ENCODE peak calls at places on chromosomes 3 and 15, in seven cellular contexts. S, K, U, J, H, T and R are unnamed samples.

GRCh38 chr3:16102905-16103364 is 71.5 kb upstream of the GALNT15 start:
- DNase-seq in S (no peak), K (no peak), U (peak; percentile 25), J (no peak), H (no peak), T (no peak), R (no peak)

GRCh38 chr3:123478314-123478713 is 29.4 kb upstream of the ADCY5 start:
- DNase-seq in S (no peak), K (no peak), U (no peak), J (no peak), H (no peak), T (no peak), R (no peak)

GRCh38 chr3:152060701-152061100 is 187.3 kb downstream of the SUCNR1 start:
- DNase-seq in S (no peak), K (no peak), U (no peak), J (no peak), H (no peak), T (no peak), R (no peak)

GRCh38 chr3:71225951-71226564 is 357.5 kb downstream of the FOXP1 start:
- DNase-seq in S (no peak), K (no peak), U (no peak), J (no peak), H (no peak), T (peak; percentile 23), R (no peak)

GRCh38 chr3:42516443-42516842 is 14.0 kb downstream of the VIPR1 start:
- DNase-seq in S (no peak), K (no peak), U (no peak), J (no peak), H (no peak), T (no peak), R (no peak)

GRCh38 chr15:47974724-47975123 is 146.1 kb upstream of the SLC24A5 start:
- DNase-seq in S (no peak), K (no peak), U (no peak), J (no peak), H (no peak), T (no peak), R (no peak)

GRCh38 chr15:22922003-22922402 is 58.2 kb downstream of the CYFIP1 start:
- DNase-seq in S (no peak), K (no peak), U (no peak), J (no peak), H (no peak), T (no peak), R (no peak)

GRCh38 chr15:66405605-66406004 is 18.9 kb downstream of the MAP2K1 start:
- DNase-seq in S (no peak), K (no peak), U (no peak), J (no peak), H (no peak), T (no peak), R (no peak)

GRCh38 chr3:128218476-128218829 is 65.2 kb downstream of the EEFSEC start:
- DNase-seq in S (no peak), K (no peak), U (no peak), J (no peak), H (no peak), T (no peak), R (no peak)

GRCh38 chr3:44114142-44114541 is 127.5 kb upstream of the TOPAZ1 start:
- DNase-seq in S (no peak), K (peak; percentile 19), U (no peak), J (peak; percentile 47), H (no peak), T (peak; percentile 60), R (no peak)

GRCh38 chr15:78370013-78370412 is 29.9 kb downstream of the CRABP1 start:
- DNase-seq in S (no peak), K (no peak), U (no peak), J (no peak), H (no peak), T (no peak), R (no peak)

GRCh38 chr3:136350132-136350531 is 100.0 kb downstream of the PCCB start:
- DNase-seq in S (no peak), K (no peak), U (no peak), J (no peak), H (no peak), T (no peak), R (peak; percentile 73)

GRCh38 chr3:9430733-9431132 is 33.3 kb downstream of the SETD5 start:
- DNase-seq in S (no peak), K (no peak), U (no peak), J (no peak), H (no peak), T (no peak), R (no peak)